ENCODE peak calls at places on chromosome 12, in four cellular contexts. K is astrocyte of the spinal cord, S is hepatocyte, R is tibial nerve. G is an unnamed sample.

GRCh38 chr12:64635356-64635998 is 25.2 kb downstream of the RASSF3 start:
- DNase-seq in K (no peak), S (no peak), R (no peak), G (no peak)

GRCh38 chr12:68113644-68114043 is 45.9 kb downstream of the IFNG start:
- DNase-seq in S (no peak), R (no peak), K (no peak), G (no peak)

GRCh38 chr12:57280234-57281062 is 29.5 kb upstream of the STAC3 start:
- DNase-seq in S (peak; percentile 88), R (no peak), K (peak; percentile 91), G (peak; percentile 91)

GRCh38 chr12:75000120-75000519 is 209.5 kb downstream of the KCNC2 start:
- DNase-seq in K (no peak), S (no peak), R (no peak), G (no peak)

GRCh38 chr12:92208613-92209121 is 63.0 kb upstream of the BTG1 start:
- DNase-seq in K (peak; percentile 70), R (no peak), S (peak; percentile 55), G (no peak)

GRCh38 chr12:110109037-110109836 is 14.9 kb upstream of the IFT81 start:
- DNase-seq in R (peak; percentile 79), K (peak; percentile 99), S (peak; percentile 74), G (peak; percentile 94)

GRCh38 chr12:89960607-89961394 is 252.2 kb upstream of the ATP2B1 start:
- DNase-seq in K (no peak), R (no peak), S (peak; percentile 22), G (peak; percentile 15)

GRCh38 chr12:20486233-20486632 is 117.9 kb downstream of the PDE3A start:
- DNase-seq in K (peak; percentile 23), R (no peak), S (no peak), G (no peak)

GRCh38 chr12:110537605-110538409 is 35.7 kb downstream of the RAD9B start:
- DNase-seq in S (peak; percentile 12), K (peak; percentile 56), R (no peak), G (no peak)

GRCh38 chr12:76374395-76375020 is 26.3 kb upstream of the BBS10 start:
- DNase-seq in K (peak; percentile 9), S (no peak), R (no peak), G (no peak)

GRCh38 chr12:72277415-72277814 is 5.2 kb downstream of the TRHDE start:
- DNase-seq in R (no peak), S (no peak), K (peak; percentile 72), G (no peak)

GRCh38 chr12:109753054-109753401 is 39.4 kb downstream of the FAM222A start:
- DNase-seq in R (peak; percentile 3), K (no peak), S (no peak), G (no peak)

GRCh38 chr12:68962855-68963455 is 30.0 kb upstream of the CPM start:
- DNase-seq in S (peak; percentile 17), K (no peak), R (no peak), G (no peak)

GRCh38 chr12:84924956-84925355 is 12.4 kb upstream of the SLC6A15 start:
- DNase-seq in K (peak; percentile 31), S (no peak), R (no peak), G (no peak)

GRCh38 chr12:20377750-20378149 is 9.4 kb downstream of the PDE3A start:
- DNase-seq in K (no peak), R (no peak), S (no peak), G (no peak)

GRCh38 chr12:46977976-46978375 is 101.4 kb upstream of the PCED1B start:
- DNase-seq in R (no peak), S (no peak), K (no peak), G (peak; percentile 61)

GRCh38 chr12:121590476-121591143 is 9.8 kb upstream of the KDM2B start:
- DNase-seq in K (peak; percentile 29), R (no peak), S (no peak), G (peak; percentile 38)
- H3K4me3 ChIP-seq in K (peak overlapping the region; percentile 1), R (peak overlapping the region; percentile 59), S (no peak overlapping the region), G (no peak overlapping the region)

DNA sequence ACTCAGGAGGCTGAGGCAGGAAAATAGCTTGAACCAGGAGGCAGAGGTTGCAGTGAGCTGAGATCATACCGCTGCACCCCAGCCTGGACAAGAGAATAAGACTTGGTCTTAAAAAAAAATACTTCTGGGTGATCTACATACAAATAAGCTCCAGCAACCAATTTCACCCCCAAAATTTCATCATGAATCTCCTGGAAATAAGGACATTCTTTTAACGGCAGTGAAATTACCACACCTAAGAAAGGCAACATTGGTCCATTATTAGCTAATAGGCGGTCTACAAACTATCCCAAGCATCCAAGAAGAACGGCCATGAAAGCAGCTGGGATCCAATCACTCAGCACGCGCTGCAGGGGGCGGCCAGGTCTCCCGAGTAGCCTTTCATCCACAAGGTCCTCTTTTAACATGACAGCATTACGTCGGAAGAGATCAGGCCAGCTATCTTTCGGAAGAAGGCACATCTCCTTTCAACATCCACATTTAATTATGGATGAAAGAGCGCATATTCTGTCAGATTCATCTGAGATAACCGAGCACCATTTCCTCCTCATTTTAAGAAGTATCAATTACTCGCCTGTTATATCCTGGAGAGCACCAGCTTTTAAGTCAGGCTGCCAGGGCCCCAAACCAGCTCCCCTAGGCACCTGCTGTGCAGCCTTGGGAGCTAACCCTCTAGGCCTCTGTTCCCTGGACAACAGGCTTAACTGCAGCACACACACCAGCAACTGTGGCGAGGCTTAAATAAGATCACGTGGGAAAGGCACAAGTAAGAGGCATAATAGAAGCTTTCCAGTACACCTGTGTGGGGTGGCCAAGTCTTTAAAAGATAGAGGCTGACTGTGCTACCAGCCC is 4.2 kb downstream of the SLC15A4 start:
- DNase-seq in R (no peak), K (no peak), S (no peak), G (no peak)
- H3K4me3 ChIP-seq in R (no peak overlapping the region), K (no peak overlapping the region), S (no peak overlapping the region), G (no peak overlapping the region)

GRCh38 chr12:6374781-6375150 is 597 bp downstream of the SCNN1A start:
- DNase-seq in S (no peak), R (no peak), K (no peak), G (no peak)
- H3K4me3 ChIP-seq in S (no peak overlapping the region), R (peak overlapping the region; percentile 16), K (no peak overlapping the region), G (no peak overlapping the region)

DNA sequence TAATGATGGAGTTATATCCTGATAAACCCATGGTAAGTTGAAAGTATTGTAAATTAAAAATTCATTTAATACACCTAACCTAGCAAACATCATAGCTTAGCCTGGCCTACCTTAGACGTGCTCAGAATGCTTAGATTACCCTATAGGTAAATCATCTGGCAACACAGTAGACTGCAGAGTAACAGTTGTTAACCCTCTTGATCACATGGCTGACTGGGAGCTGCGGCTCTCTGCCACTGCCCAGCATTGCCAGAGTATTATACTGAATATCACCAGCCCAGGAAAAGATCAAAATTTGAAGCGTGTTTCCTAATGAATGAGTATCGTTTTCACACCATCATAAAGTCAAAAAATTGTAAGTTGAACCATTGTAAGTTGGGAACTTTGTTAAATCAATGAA is 17.8 kb upstream of the TMPRSS12 start:
- DNase-seq in S (no peak), R (no peak), K (no peak), G (no peak)
- H3K4me3 ChIP-seq in S (no peak overlapping the region), R (no peak overlapping the region), K (no peak overlapping the region), G (no peak overlapping the region)

DNA sequence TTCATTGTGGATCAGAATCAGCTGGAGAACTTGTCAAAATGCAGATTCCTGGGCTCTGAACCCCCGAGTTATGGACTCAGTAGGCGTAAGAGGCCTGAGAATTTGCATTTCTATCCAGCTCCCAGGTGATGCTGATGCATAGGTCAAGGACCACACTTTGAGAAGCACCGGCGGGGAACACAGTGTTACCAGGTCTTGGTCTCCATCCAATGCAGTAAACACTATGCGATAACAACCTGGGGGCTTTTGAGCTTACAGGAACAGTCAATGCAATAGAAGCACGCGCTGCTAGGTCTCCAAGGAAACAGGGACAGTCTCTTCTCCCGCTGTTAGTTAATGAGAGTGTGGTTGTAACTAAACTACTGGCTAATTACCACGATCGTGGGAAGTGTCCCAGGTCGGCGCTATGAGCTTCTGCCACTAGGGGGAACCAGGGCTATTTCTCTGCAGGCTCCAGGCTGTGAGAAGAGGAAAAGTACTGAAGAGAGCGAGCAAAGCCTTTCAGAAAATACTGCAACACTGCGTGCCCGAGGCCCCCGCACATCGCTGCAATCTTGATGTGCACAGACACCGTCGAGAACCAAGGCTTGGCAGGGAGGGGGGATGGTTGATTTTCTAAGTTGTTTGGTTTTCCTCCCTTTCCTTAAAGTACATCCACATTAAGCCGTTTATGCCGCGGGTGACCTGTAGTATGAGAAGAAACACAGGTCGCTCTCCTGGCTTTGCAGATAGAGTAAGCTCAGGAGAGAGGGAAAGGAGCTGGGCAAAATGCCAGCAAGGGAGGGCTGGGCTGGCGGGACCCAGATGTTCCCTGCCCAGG is 52.0 kb upstream of the KCNA1 start:
- DNase-seq in R (peak; percentile 52), S (peak; percentile 84), K (peak; percentile 67), G (peak; percentile 34)
- H3K4me3 ChIP-seq in R (peak overlapping the region; percentile 6), S (no peak overlapping the region), K (no peak overlapping the region), G (no peak overlapping the region)

GRCh38 chr12:43835656-43836454 is at the start of gene TMEM117:
- DNase-seq in S (peak; percentile 82), R (peak; percentile 22), K (peak; percentile 47), G (peak; percentile 85)
- H3K4me3 ChIP-seq in S (peak within 1 kb of the TSS; percentile 92), R (peak within 1 kb of the TSS; percentile 63), K (peak within 1 kb of the TSS; percentile 60), G (peak within 1 kb of the TSS; percentile 72)

DNA sequence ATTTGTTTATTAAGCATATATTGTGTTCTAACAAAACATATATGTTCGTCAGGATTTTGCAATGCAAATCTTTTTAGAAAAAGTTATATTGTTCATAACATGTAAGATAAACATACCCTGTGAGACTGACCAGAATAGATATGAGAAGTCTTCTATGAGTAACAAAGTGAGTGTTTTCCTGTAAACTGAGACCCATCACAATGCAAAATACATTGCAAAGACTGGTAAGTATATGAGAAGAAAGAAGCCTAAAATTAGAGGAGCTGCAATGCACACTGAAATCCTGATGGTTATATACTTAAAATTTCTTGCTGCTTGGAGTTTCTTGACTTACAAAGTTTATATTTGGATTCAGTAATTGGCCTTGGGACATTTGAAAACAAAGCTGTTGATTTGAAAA is 6.0 kb downstream of the HMGA2 start:
- DNase-seq in S (no peak), K (peak; percentile 59), R (no peak), G (no peak)
- H3K4me3 ChIP-seq in S (peak overlapping the region; percentile 5), K (no peak overlapping the region), R (no peak overlapping the region), G (no peak overlapping the region)

GRCh38 chr12:2958432-2959193 is 584 bp upstream of the TEAD4 start:
- DNase-seq in S (peak; percentile 73), K (peak; percentile 71), R (no peak), G (peak; percentile 89)
- H3K4me3 ChIP-seq in S (peak overlapping the region; percentile 61), K (peak overlapping the region; percentile 58), R (peak overlapping the region; percentile 70), G (peak overlapping the region; percentile 75)

DNA sequence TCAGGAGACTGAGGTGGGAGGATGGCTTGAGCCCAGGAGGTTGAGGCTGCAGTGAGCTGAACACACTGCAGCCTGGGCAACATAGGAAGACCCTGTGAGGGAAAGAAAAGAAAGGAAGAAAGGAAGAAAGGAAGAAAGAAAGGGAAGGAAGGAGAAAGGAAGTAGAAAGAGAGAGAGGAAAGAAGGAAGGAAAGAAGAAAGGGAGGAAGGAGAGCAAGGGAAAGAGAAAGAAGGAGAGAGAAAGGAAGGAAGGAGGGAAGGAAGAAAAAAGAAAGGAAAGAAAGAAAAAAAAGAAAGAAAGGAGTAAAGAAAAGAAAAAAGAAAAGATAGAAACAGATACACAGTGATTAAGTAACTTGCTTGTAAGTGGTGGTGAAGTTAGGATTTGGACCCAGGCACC is 13.6 kb upstream of the C12orf75 start:
- DNase-seq in S (no peak), K (no peak), R (no peak), G (no peak)
- H3K4me3 ChIP-seq in S (no peak overlapping the region), K (no peak overlapping the region), R (no peak overlapping the region), G (no peak overlapping the region)